ENCODE peak calls at places on chromosomes 5 and 9, in eight cellular contexts. F, W, S, D, P, L, N and M are unnamed samples. For H3K4me1 and H3K36me3, the result is how much of the 10 kb centered on the place peaks cover.

GRCh38 chr5:150751096-150751891 is 7.5 kb downstream of the DCTN4 start:
- DNase-seq in N (no peak), W (no peak), L (no peak), F (no peak), S (no peak), D (no peak), P (no peak), M (no peak)

GRCh38 chr9:94581711-94582110 is 11.9 kb downstream of the FBP2 start:
- DNase-seq in N (no peak), L (no peak), D (no peak), W (no peak), P (no peak), F (no peak), S (no peak), M (no peak)

GRCh38 chr5:76601470-76601869 is 21.7 kb downstream of the F2RL2 start:
- DNase-seq in L (peak), F (peak), D (no peak), S (peak), P (no peak), W (no peak), N (no peak), M (no peak)

GRCh38 chr9:2722715-2723114 is 5.4 kb downstream of the KCNV2 start:
- DNase-seq in L (no peak), W (no peak), P (no peak), N (no peak), F (no peak), S (no peak), D (no peak), M (no peak)

GRCh38 chr9:135184661-135185459 is 97.4 kb downstream of the OLFM1 start:
- DNase-seq in F (no peak), S (no peak), W (no peak), L (no peak), N (no peak), D (no peak), P (no peak), M (no peak)

GRCh38 chr5:27906481-27906880 is 868.1 kb upstream of the CDH9 start:
- DNase-seq in F (no peak), L (no peak), S (no peak), W (no peak), D (no peak), P (no peak), N (no peak), M (no peak)

GRCh38 chr9:130947618-130948140 is 8.6 kb upstream of the FIBCD1 start:
- DNase-seq in N (no peak), P (no peak), S (no peak), L (no peak), W (no peak), F (no peak), D (no peak), M (peak)

GRCh38 chr5:55064523-55064922 is 37.9 kb upstream of the GZMA start:
- DNase-seq in L (no peak), D (no peak), N (no peak), F (no peak), S (no peak), W (no peak), P (no peak), M (no peak)

GRCh38 chr5:53783624-53784228 is 223.3 kb downstream of the NDUFS4 start:
- DNase-seq in F (no peak), W (no peak), N (no peak), P (no peak), L (no peak), S (no peak), D (no peak), M (no peak)

GRCh38 chr5:44945743-44946142 is 137.0 kb downstream of the MRPS30 start:
- DNase-seq in D (no peak), L (no peak), W (no peak), P (no peak), F (no peak), S (no peak), N (no peak), M (no peak)

GRCh38 chr9:130879863-130880411 is 16.7 kb downstream of the QRFP start:
- DNase-seq in P (no peak), D (no peak), L (no peak), W (no peak), S (no peak), F (no peak), N (no peak), M (no peak)

GRCh38 chr5:4700082-4700481 is 440.0 kb upstream of the ADAMTS16 start:
- DNase-seq in P (peak), N (no peak), F (peak), W (peak), L (no peak), D (peak), S (peak), M (peak)
- H3K4me1 ChIP-seq in P (under half), N (under half), F (under half), W (under half), L (under half), D (under half), S (under half), M (under half)

GRCh38 chr5:43312699-43313034 is 545 bp downstream of the HMGCS1 start:
- DNase-seq in S (no peak), D (no peak), P (no peak), F (no peak), N (no peak), L (no peak), W (no peak), M (no peak)
- H3K36me3 ChIP-seq in S (under half), D (under half), P (under half), F (under half), N (under half), L (under half), W (under half), M (under half)

DNA sequence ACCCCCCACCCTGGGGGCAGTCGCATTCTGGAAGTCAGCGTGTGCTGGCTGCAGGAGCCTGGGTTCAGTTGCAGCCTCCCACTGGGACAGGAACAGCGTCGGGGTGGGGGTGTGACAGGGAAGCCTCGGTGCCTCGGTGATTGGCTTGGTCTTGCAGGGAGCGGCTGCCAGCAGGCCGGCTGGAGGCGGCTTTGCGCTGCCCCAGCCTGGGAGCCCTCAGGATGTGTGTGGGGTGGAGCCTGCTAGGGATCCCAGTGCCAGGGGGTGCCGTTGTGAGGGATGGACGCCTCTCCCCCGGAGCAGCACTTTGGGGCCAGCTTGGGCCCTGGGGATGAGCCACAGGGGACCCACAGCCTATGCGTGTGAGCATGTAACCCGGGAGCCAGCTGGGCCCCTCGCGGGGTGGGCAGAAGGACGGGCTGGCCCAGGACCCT is 101.3 kb downstream of the RGS3 start:
- DNase-seq in S (no peak), N (peak), D (peak), L (peak), W (peak), P (peak), F (peak), M (peak)
- H3K4me1 ChIP-seq in S (under half), N (half or more), D (under half), L (under half), W (under half), P (under half), F (under half), M (half or more)

GRCh38 chr9:120405860-120406259 is 174.1 kb downstream of the CDK5RAP2 start:
- DNase-seq in F (no peak), P (no peak), L (no peak), W (no peak), S (no peak), N (no peak), D (no peak), M (no peak)

GRCh38 chr9:120399940-120400339 is 180.0 kb downstream of the CDK5RAP2 start:
- DNase-seq in D (no peak), N (no peak), W (no peak), F (no peak), L (no peak), P (no peak), S (no peak), M (no peak)

GRCh38 chr9:120405134-120405533 is 174.8 kb downstream of the CDK5RAP2 start:
- DNase-seq in P (no peak), F (no peak), W (no peak), L (no peak), D (no peak), S (no peak), N (no peak), M (no peak)

GRCh38 chr9:120403543-120403856 is 176.5 kb downstream of the CDK5RAP2 start:
- DNase-seq in W (no peak), D (no peak), F (no peak), N (no peak), L (no peak), P (no peak), S (no peak), M (no peak)

DNA sequence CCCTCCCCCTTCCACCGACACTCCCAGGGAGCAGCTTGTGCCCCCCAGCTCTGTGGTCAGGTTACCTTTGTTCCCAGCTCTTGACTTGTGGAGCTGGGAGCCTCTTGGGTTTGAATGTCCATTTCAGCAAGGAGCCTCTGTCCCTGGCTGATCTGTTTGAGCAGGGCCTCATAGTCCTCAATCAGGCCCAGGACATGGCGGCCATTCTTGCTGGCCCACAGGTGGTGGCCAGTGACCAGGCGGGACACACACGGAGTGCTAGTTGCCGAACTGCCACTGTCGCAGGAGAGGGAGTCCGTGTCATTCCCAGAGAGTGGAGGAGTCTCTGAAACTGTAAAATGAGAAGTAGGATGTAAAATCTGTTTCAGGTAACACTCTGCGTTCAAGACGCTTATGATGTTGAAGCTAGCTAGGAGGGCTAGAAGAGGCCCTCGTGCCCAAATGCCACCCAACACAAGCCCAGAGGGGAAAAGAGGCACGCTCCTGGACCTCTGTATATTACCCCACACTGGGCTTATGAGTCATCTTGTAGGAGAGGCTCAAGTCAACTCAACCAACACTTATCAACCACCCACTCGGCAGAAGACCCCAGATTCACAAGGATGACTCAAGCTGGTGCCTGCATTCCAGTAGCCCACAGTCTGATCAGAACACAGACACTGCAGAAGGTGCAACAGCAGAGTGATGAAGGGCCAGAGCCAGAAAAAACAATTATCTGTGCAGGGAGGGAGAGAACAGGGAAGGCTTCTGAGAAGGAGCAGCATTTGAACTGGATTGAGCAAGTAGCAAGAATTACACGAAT is 177.0 kb downstream of the CDK5RAP2 start:
- DNase-seq in W (no peak), P (no peak), S (no peak), L (no peak), N (no peak), D (no peak), F (no peak), M (no peak)
- H3K36me3 ChIP-seq in W (under half), P (half or more), S (half or more), L (under half), N (half or more), D (under half), F (under half), M (under half)

DNA sequence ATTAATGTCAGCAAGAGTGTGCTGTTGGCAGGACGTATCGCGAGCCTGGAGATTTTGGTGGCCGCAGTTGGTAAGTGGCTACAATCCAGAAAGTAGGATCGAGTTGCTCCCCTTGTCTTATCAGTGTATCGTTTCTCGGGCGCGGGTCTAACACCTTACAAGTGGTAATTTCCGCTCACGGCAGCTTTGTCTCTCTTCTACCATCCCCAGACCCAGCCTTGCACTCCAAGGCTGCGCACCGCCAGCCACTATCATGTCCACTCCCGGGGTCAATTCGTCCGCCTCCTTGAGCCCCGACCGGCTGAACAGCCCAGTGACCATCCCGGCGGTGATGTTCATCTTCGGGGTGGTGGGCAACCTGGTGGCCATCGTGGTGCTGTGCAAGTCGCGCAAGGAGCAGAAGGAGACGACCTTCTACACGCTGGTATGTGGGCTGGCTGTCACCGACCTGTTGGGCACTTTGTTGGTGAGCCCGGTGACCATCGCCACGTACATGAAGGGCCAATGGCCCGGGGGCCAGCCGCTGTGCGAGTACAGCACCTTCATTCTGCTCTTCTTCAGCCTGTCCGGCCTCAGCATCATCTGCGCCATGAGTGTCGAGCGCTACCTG is 1.1 kb downstream of the PTGER4 start:
- DNase-seq in S (no peak), P (peak), D (peak), W (no peak), F (no peak), L (peak), N (no peak), M (no peak)
- H3K4me1 ChIP-seq in S (under half), P (under half), D (under half), W (under half), F (under half), L (under half), N (half or more), M (under half)

GRCh38 chr9:120768870-120769269 is 24.3 kb downstream of the FBXW2 start:
- DNase-seq in P (no peak), N (no peak), W (no peak), F (peak), S (no peak), L (no peak), D (no peak), M (no peak)

GRCh38 chr9:120767451-120767850 is 25.8 kb downstream of the FBXW2 start:
- DNase-seq in L (no peak), P (no peak), F (no peak), W (no peak), N (no peak), S (no peak), D (no peak), M (no peak)

GRCh38 chr9:120764476-120764875 is 28.7 kb downstream of the FBXW2 start:
- DNase-seq in S (no peak), L (no peak), F (no peak), P (no peak), D (no peak), N (no peak), W (no peak), M (no peak)

GRCh38 chr9:120768247-120768646 is 25.0 kb downstream of the FBXW2 start:
- DNase-seq in D (no peak), L (no peak), W (no peak), P (no peak), F (no peak), N (no peak), S (peak), M (no peak)

DNA sequence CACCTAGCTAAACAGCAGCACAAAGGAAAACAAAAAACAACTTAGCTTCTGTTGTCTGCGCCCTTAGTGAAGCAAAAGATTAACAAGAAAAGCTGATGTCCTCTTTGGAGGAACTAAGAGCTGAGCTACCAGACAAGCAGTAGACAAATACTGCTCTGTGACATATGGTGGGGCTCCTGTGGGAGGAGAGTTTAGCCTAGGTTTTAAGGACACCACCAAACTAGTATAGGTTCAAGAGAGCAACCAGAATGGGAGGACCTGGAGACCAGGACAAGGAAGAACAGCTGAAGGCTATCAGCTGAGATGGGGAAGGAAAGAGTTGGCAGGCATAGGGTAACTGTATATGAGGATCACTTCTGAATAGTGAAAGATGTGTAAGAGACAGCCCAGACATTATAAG is 27.3 kb downstream of the FBXW2 start:
- DNase-seq in W (no peak), L (no peak), D (no peak), P (no peak), S (no peak), F (no peak), N (no peak), M (no peak)
- H3K36me3 ChIP-seq in W (under half), L (under half), D (under half), P (half or more), S (half or more), F (under half), N (half or more), M (half or more)

GRCh38 chr5:142421158-142421617 is 96.4 kb upstream of the SPRY4 start:
- DNase-seq in L (peak), S (no peak), N (no peak), D (no peak), P (no peak), F (no peak), W (no peak), M (no peak)
- H3K4me1 ChIP-seq in L (under half), S (under half), N (under half), D (under half), P (under half), F (under half), W (under half), M (under half)

GRCh38 chr9:116870566-116870965 is 183.5 kb downstream of the TRIM32 start:
- DNase-seq in D (peak), P (no peak), N (no peak), S (no peak), L (no peak), F (no peak), W (no peak), M (no peak)

GRCh38 chr9:116873441-116873840 is 186.3 kb downstream of the TRIM32 start:
- DNase-seq in N (no peak), P (no peak), W (no peak), S (no peak), F (no peak), D (no peak), L (no peak), M (no peak)

GRCh38 chr9:116868212-116868611 is 181.1 kb downstream of the TRIM32 start:
- DNase-seq in P (no peak), F (no peak), L (peak), D (no peak), W (no peak), N (no peak), S (no peak), M (no peak)
- H3K36me3 ChIP-seq in P (under half), F (under half), L (under half), D (under half), W (under half), N (under half), S (under half), M (under half)

DNA sequence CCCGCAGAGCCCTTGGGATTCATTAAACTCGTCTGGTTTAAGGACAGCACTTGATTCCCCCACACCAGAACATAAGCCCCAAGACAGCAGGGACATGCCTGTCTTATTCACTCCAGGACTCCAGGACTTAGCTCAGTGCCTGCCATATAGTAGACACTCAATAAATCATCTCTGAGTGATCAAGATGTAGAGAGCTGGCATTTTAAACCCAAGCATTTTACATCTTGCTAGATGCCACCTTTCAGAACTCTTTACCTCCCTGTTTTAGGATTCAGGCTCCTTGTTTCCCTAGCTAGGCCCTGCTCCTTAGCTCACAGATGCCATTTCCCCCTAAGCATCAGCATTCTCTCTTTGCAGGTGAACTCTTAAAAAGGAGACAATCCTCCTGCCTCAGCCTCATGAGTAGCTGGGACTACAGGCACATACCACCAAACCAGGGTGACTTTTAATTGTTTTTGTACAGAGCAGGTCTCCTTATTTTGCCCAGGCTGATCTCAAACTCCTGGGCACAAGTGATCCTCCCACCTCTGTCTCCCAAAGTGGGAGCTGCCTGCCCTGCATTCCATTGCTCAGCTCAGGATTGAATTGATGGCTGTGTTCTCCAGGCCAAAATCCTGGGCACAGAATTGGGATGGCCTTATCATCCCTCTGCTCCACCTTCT is 32.0 kb upstream of the CPEB4 start:
- DNase-seq in P (no peak), W (no peak), F (no peak), S (no peak), D (no peak), N (no peak), L (no peak), M (no peak)
- H3K4me1 ChIP-seq in P (under half), W (under half), F (under half), S (under half), D (under half), N (under half), L (under half), M (under half)

GRCh38 chr5:177515580-177515979 is 1.2 kb downstream of the DDX41 start:
- DNase-seq in W (no peak), P (no peak), F (no peak), L (no peak), D (no peak), S (no peak), N (no peak), M (no peak)
- H3K36me3 ChIP-seq in W (under half), P (half or more), F (under half), L (under half), D (under half), S (half or more), N (half or more), M (half or more)